ENCODE peak calls at places on chromosomes 1 and 21, in five cellular contexts. C is epithelial cell of esophagus; X is tibial artery; V is AG04450; Z is CD8-positive, alpha-beta T cell. Q is an unnamed sample.

GRCh38 chr1:186819140-186819539 is 9.6 kb upstream of the PLA2G4A start:
- DNase-seq in Z (no peak), X (no peak), V (peak), C (peak), Q (no peak)

GRCh38 chr1:160256396-160257046 is 5.8 kb downstream of the DCAF8 start:
- DNase-seq in X (no peak), C (peak), V (peak), Z (no peak), Q (no peak)

GRCh38 chr1:111318483-111319000 is 27.9 kb downstream of the CHIA start:
- DNase-seq in V (no peak), X (no peak), Z (no peak), C (no peak), Q (no peak)

GRCh38 chr1:151756291-151756690 is 7.0 kb downstream of the MRPL9 start:
- DNase-seq in X (no peak), V (no peak), C (peak), Z (no peak), Q (no peak)

GRCh38 chr1:57331620-57332019 is 92.2 kb downstream of the DAB1 start:
- DNase-seq in C (no peak), X (no peak), V (no peak), Z (no peak), Q (no peak)

GRCh38 chr1:25246600-25247023 is 642 bp downstream of the RSRP1 start:
- DNase-seq in C (peak), Z (no peak), X (no peak), V (no peak), Q (no peak)

GRCh38 chr1:17520041-17520440 is 19.5 kb upstream of the ARHGEF10L start:
- DNase-seq in Z (no peak), X (no peak), C (peak), V (no peak), Q (no peak)

GRCh38 chr1:76298399-76298798 is 223.9 kb downstream of the ST6GALNAC3 start:
- DNase-seq in X (no peak), V (no peak), Z (no peak), C (no peak), Q (no peak)

GRCh38 chr1:196856053-196856452 is 31.8 kb upstream of the CFHR4 start:
- DNase-seq in Z (no peak), X (no peak), C (no peak), V (no peak), Q (no peak)

GRCh38 chr1:226657788-226658537 is 81.1 kb downstream of the ITPKB start:
- DNase-seq in Z (peak), X (no peak), V (no peak), C (peak), Q (no peak)

GRCh38 chr1:21963477-21964217 is 13.2 kb upstream of the CELA3B start:
- DNase-seq in C (peak), Z (peak), V (peak), X (peak), Q (no peak)

GRCh38 chr1:55081188-55081904 is 42.0 kb downstream of the PCSK9 start:
- DNase-seq in X (no peak), C (peak), V (peak), Z (no peak), Q (no peak)

GRCh38 chr1:48676822-48677221 is 99.9 kb downstream of the BEND5 start:
- DNase-seq in X (no peak), C (no peak), Z (no peak), V (no peak), Q (no peak)

GRCh38 chr1:238589843-238590435 is 699.2 kb upstream of the ZP4 start:
- DNase-seq in Z (no peak), C (no peak), V (no peak), X (no peak), Q (peak)

GRCh38 chr1:243791586-243792267 is 58.3 kb downstream of the AKT3 start:
- DNase-seq in X (peak), Z (no peak), C (no peak), V (no peak), Q (no peak)

GRCh38 chr1:90725961-90726715 is 9.0 kb upstream of the BARHL2 start:
- DNase-seq in X (no peak), C (peak), Z (no peak), V (no peak), Q (no peak)

GRCh38 chr1:61042679-61043009 is 39.7 kb upstream of the NFIA start:
- DNase-seq in C (no peak), X (no peak), V (no peak), Z (no peak), Q (no peak)

GRCh38 chr21:15617968-15618367 is 111.8 kb upstream of the USP25 start:
- DNase-seq in Z (no peak), X (no peak), C (peak), V (no peak), Q (peak)

GRCh38 chr21:46191257-46191685 is 7.0 kb upstream of the SPATC1L start:
- DNase-seq in Z (no peak), X (peak), C (peak), V (peak), Q (no peak)

GRCh38 chr1:203644661-203645510 is 18.3 kb downstream of the ATP2B4 start:
- DNase-seq in V (no peak), X (no peak), C (peak), Z (no peak), Q (no peak)

GRCh38 chr1:212721388-212722247 is 22.0 kb upstream of the BATF3 start:
- DNase-seq in X (no peak), V (no peak), Z (no peak), C (peak), Q (peak)

GRCh38 chr1:36717431-36717830 is 234.7 kb upstream of the CSF3R start:
- DNase-seq in Z (no peak), C (no peak), V (no peak), X (no peak), Q (no peak)

GRCh38 chr1:49111931-49112330 is 335.2 kb upstream of the BEND5 start:
- DNase-seq in C (no peak), Z (no peak), V (no peak), X (no peak), Q (no peak)

GRCh38 chr1:228795578-228795977 is 60.3 kb downstream of the RHOU start:
- DNase-seq in V (no peak), Z (no peak), C (no peak), X (no peak), Q (no peak)

GRCh38 chr1:52551476-52552235 is 1.2 kb downstream of the TUT4 start:
- DNase-seq in Z (peak), X (no peak), C (peak), V (no peak), Q (no peak)

GRCh38 chr1:50103615-50104081 is 5.1 kb upstream of the ELAVL4 start:
- DNase-seq in X (no peak), V (no peak), Z (no peak), C (no peak), Q (no peak)

GRCh38 chr1:41799723-41800122 is 119.0 kb downstream of the HIVEP3 start:
- DNase-seq in C (peak), X (no peak), Z (no peak), V (no peak), Q (no peak)

DNA sequence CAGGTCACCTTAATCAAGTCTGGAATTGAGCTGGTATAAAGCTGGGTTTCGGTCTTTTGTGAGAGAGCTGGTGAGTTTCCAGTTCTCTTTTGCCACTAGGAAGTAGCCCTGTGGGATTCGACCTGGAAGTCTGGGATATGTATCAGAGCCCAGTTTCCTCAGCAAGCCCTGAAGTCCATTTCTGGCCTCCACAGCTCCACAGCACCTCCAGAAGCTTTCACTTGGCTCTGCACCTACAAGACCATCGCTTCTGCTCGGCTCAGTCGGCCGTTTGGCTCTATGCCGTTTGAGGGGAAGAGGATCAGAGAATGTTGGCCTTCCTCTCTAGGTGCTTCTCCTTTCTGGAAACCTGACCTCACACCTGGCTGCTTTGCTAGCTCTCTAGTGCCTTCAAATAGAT is 148.0 kb downstream of the GALNT2 start:
- DNase-seq in C (peak), X (peak), Z (no peak), V (no peak), Q (no peak)
- TF ChIP-seq CTCF in C (peak), X (peak), Z (no peak), V (peak), Q (no peak)

DNA sequence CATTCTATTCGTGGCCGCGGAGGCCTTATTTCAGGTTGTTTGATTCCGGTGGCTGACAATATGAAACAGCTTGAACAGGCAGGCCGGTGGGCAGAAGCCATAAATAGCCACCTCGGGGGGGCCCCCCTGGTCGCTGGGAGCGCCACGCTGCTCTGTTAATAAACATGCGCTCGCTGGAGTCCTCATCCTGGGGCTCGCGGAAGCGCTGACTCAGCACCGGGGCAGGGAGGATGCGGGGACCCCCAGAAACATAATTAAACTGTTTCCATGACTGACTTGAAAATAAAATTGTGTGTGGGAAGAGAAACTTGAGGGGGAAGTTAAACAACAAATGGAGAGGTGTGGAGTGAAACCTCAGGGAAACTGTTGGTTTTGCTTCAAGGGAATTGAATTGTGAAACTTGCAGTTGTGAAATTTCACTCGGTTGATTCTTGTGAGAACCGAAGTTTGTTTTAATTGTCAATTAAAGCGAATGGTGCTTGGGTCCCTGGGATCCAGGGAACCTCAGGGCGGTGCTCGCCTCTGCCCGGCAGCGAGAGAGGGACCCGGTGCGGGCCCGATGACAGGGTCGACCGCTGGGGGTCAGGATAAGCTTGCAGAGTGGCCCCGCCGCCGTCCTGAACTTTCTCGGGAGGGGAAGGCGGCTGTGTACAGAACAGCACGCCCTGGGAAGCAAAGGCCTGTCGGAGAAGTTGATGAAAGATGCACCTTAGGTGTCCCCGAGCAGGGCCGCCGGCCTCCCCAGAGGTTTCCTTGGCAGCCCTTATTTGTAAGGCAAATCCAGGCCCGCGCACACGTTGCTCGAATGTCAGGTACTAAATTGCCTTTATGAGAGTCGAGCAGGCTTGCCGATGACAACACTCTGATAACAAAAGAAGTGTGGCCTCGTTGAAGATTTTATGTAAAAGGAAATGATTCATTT is 176.9 kb upstream of the LMO4 start:
- DNase-seq in C (peak), V (peak), Z (no peak), X (peak), Q (no peak)
- H3K4me3 ChIP-seq in C (peak), V (peak), Z (peak), X (peak), Q (no peak)

DNA sequence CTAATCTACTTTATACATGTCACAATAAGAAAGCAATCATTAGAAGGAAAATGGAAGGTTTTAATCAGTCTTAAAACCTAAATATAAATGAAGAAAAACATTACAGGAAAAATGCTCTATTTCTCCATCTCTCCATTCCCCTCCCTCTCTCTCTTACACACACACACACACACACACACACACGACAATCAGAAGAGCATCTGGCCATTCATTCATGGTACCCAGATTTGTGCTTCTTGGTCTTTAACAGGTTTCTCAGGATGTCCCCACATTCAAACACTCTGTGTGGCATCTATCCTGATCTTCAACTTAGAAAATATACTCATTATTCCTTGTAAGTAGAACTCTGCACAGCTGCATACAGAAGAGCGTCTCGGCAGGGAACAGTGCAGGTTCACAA is 801 bp downstream of the LRRC40 start:
- DNase-seq in X (no peak), V (no peak), Z (no peak), C (peak), Q (no peak)
- TF ChIP-seq CTCF in X (no peak), V (no peak), Z (no peak), C (no peak), Q (no peak)

GRCh38 chr1:23424171-23424959 is at the start of gene TCEA3:
- DNase-seq in X (no peak), C (no peak), V (no peak), Z (no peak), Q (no peak)
- H3K4me3 ChIP-seq in X (peak), C (peak), V (peak), Z (peak), Q (peak)

Q was measured in HFF-Myc.